ENCODE peak calls at places on chromosomes 16 and 17, in five cellular contexts. One of them, this sample, is unnamed.

GRCh38 chr17:79951361-79952264 is 84.1 kb downstream of the TBC1D16 start:
- DNase-seq in heart left ventricle: peak
- DNase-seq in stomach: peak
- DNase-seq in A549: no peak
- DNase-seq in right lobe of liver: no peak
- DNase-seq in this sample: peak

GRCh38 chr17:353213-353837 is 718 bp upstream of the RPH3AL start:
- DNase-seq in heart left ventricle: no peak
- DNase-seq in stomach: no peak
- DNase-seq in A549: peak
- DNase-seq in right lobe of liver: no peak
- DNase-seq in this sample: no peak

GRCh38 chr17:954431-955164 is 25.0 kb downstream of the NXN start:
- DNase-seq in heart left ventricle: no peak
- DNase-seq in stomach: no peak
- DNase-seq in A549: peak
- DNase-seq in right lobe of liver: peak
- DNase-seq in this sample: no peak

GRCh38 chr16:24525970-24526559 is 13.3 kb upstream of the RBBP6 start:
- DNase-seq in heart left ventricle: no peak
- DNase-seq in stomach: peak
- DNase-seq in A549: peak
- DNase-seq in right lobe of liver: no peak
- DNase-seq in this sample: no peak

GRCh38 chr17:51748749-51749604 is 409.5 kb downstream of the CA10 start:
- DNase-seq in heart left ventricle: no peak
- DNase-seq in stomach: no peak
- DNase-seq in A549: no peak
- DNase-seq in right lobe of liver: no peak
- DNase-seq in this sample: no peak

GRCh38 chr17:16106161-16106891 is 106.7 kb downstream of the TTC19 start:
- DNase-seq in heart left ventricle: no peak
- DNase-seq in stomach: no peak
- DNase-seq in A549: no peak
- DNase-seq in right lobe of liver: no peak
- DNase-seq in this sample: no peak

GRCh38 chr17:56230660-56231059 is 77.4 kb downstream of the ANKFN1 start:
- DNase-seq in heart left ventricle: no peak
- DNase-seq in stomach: no peak
- DNase-seq in A549: no peak
- DNase-seq in right lobe of liver: no peak
- DNase-seq in this sample: no peak

GRCh38 chr17:44191389-44191788 is 4.6 kb downstream of the TMUB2 start:
- DNase-seq in heart left ventricle: peak
- DNase-seq in stomach: no peak
- DNase-seq in A549: no peak
- DNase-seq in right lobe of liver: no peak
- DNase-seq in this sample: no peak

DNA sequence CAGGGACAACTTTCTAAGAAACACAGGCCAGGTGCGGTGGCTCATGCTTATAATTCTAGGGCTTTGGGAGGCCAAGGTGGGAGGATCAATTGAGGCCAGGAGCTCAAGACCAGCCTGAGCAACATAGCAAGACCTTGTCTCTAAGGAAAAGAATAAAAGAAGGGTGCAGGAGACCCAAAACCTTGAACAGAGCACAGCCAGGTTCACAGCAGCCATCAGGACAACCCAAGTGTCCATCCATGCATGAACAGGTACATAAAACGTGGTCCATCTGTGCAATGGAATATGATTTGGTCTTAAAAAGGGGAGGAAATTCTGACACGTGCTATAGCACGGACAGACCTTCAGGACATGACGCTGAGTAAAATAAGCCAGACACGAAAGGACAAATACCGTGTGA is 91.0 kb downstream of the PGS1 start:
- DNase-seq in heart left ventricle: no peak
- DNase-seq in stomach: no peak
- DNase-seq in A549: no peak
- DNase-seq in right lobe of liver: no peak
- DNase-seq in this sample: no peak
- TF ChIP-seq CTCF in heart left ventricle: no peak
- TF ChIP-seq CTCF in stomach: no peak
- TF ChIP-seq CTCF in A549: no peak
- TF ChIP-seq CTCF in right lobe of liver: no peak
- TF ChIP-seq CTCF in this sample: no peak

GRCh38 chr17:9199474-9200196 is 178.3 kb downstream of the NTN1 start:
- DNase-seq in heart left ventricle: peak
- DNase-seq in stomach: no peak
- DNase-seq in A549: no peak
- DNase-seq in right lobe of liver: no peak
- DNase-seq in this sample: no peak
- H3K27ac ChIP-seq in heart left ventricle: no peak
- H3K27ac ChIP-seq in stomach: no peak
- H3K27ac ChIP-seq in A549: no peak
- H3K27ac ChIP-seq in right lobe of liver: no peak
- H3K27ac ChIP-seq in this sample: no peak

GRCh38 chr16:27174007-27174406 is 29.3 kb upstream of the KDM8 start:
- DNase-seq in heart left ventricle: no peak
- DNase-seq in stomach: no peak
- DNase-seq in A549: no peak
- DNase-seq in right lobe of liver: no peak
- DNase-seq in this sample: peak

GRCh38 chr16:27168790-27169189 is 34.5 kb upstream of the KDM8 start:
- DNase-seq in heart left ventricle: no peak
- DNase-seq in stomach: no peak
- DNase-seq in A549: no peak
- DNase-seq in right lobe of liver: no peak
- DNase-seq in this sample: no peak

GRCh38 chr16:27171584-27171983 is 31.7 kb upstream of the KDM8 start:
- DNase-seq in heart left ventricle: no peak
- DNase-seq in stomach: no peak
- DNase-seq in A549: no peak
- DNase-seq in right lobe of liver: no peak
- DNase-seq in this sample: no peak

GRCh38 chr16:27174798-27175197 is 28.5 kb upstream of the KDM8 start:
- DNase-seq in heart left ventricle: no peak
- DNase-seq in stomach: no peak
- DNase-seq in A549: peak
- DNase-seq in right lobe of liver: no peak
- DNase-seq in this sample: peak

GRCh38 chr16:27169511-27170071 is 33.7 kb upstream of the KDM8 start:
- DNase-seq in heart left ventricle: no peak
- DNase-seq in stomach: peak
- DNase-seq in A549: peak
- DNase-seq in right lobe of liver: peak
- DNase-seq in this sample: peak
- TF ChIP-seq CTCF in heart left ventricle: no peak
- TF ChIP-seq CTCF in stomach: no peak
- TF ChIP-seq CTCF in A549: peak
- TF ChIP-seq CTCF in right lobe of liver: peak
- TF ChIP-seq CTCF in this sample: peak

DNA sequence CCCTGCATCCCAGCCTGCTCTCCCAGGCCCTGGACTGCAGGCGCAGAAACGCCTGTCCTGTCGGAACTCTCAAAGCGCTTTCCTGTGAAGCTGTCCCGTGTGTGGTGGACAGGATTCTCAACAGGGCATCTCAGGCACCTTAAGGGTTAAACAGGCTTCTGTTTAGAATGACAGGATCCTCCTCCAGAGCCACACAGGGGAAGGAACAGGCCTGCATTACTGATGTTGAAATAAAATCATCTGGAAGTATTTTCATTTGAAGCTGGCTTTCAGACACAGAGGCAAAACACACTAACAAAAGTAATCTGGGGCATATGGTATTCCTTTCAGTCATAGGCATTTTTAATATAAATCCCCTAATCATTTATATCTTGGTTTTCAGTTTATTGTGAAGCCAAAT is 7.4 kb downstream of the HS3ST3A1 start:
- DNase-seq in heart left ventricle: no peak
- DNase-seq in stomach: no peak
- DNase-seq in A549: no peak
- DNase-seq in right lobe of liver: no peak
- DNase-seq in this sample: no peak
- H3K27ac ChIP-seq in heart left ventricle: no peak
- H3K27ac ChIP-seq in stomach: no peak
- H3K27ac ChIP-seq in A549: peak
- H3K27ac ChIP-seq in right lobe of liver: no peak
- H3K27ac ChIP-seq in this sample: peak

GRCh38 chr17:38510424-38511125 is 82.3 kb downstream of the ARHGAP23 start:
- DNase-seq in heart left ventricle: no peak
- DNase-seq in stomach: peak
- DNase-seq in A549: no peak
- DNase-seq in right lobe of liver: no peak
- DNase-seq in this sample: no peak
- TF ChIP-seq CTCF in heart left ventricle: no peak
- TF ChIP-seq CTCF in stomach: no peak
- TF ChIP-seq CTCF in A549: no peak
- TF ChIP-seq CTCF in right lobe of liver: peak
- TF ChIP-seq CTCF in this sample: no peak

DNA sequence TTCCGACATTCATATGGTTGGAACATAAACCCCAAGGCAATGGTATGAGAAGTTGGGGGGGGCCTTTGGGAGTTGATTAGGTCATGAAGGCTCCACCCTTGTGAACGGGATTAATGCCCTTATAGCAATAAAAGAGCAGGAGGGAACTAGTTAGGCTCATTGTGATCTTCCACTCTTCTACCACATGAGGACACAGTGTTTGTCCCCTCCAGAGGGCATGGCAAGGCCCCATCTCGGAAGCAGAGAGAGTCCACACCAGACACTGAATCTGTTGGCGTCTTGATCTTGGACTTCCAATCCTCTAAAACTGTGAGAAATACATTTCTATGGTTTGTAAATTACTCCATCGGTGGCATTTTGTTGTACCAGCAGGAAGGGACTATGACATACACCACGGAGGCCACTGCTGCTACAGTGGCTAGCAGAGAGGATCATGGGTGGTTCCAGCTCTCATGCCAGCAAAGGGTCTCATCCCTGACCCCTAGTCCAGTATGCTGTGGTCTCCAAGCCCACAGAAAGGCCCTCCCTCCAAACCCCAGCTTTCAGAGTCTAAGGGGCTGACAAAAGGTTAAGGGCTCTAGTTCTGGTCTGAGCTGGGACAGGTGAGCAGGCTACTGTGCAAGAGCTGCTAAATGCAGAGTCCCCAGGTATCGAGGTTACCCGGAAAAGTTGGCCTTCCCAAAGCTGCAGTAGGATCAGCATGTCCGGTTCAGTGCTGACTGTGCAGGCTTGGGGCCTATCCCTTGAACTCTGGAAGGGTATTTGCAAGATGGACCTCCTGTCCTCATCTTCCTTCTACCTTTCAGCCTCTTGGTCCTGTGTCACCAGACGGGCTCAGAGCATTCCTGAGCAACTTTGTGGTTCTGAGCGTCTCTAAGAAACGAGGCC is 12.2 kb downstream of the CCR7 start:
- DNase-seq in heart left ventricle: no peak
- DNase-seq in stomach: peak
- DNase-seq in A549: no peak
- DNase-seq in right lobe of liver: no peak
- DNase-seq in this sample: peak
- H3K27ac ChIP-seq in heart left ventricle: peak
- H3K27ac ChIP-seq in stomach: peak
- H3K27ac ChIP-seq in A549: peak
- H3K27ac ChIP-seq in right lobe of liver: peak
- H3K27ac ChIP-seq in this sample: peak

DNA sequence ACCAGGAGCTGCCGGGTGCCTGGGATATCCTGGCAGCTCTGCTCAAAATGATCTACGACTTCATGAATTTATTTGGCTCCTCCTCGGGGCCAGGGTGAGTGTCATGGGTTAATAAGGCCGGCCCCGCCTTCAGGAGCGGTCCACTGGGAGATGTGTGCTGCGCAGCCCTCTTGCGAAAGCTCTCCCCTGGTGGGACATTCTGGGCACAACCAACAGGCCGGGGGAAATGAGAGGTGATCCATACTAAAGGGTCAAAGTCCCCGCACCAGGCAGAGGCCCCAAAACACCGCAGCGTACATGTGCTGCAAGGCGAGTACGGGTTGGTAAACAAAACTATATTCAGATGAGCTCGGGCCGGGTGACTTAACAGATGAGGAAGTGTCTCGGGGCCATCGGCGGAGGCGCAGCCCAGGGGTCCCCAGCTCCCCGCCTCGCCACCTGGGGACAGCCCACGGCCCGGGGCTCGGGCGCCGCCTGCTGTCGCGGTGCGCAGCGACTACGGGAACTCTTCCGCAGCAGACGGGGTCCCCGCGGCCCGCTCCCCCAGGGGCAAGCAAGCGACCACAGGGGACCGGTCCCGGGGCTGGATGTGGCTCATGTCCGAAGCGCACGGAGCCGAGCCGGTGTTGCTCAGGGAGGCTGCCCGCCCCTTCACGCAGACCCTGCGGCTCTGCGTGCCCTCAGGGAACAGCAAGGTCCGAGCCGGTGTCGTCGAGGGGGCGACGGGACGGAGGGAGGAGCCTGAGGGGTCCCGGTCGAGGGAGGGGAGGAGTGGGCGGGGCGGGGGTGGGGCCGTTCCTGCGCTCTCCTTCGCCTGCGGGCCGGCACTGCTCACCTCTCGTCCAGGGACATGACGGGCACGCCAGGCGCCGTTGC is at the start of gene RAB37:
- DNase-seq in heart left ventricle: no peak
- DNase-seq in stomach: peak
- DNase-seq in A549: peak
- DNase-seq in right lobe of liver: peak
- DNase-seq in this sample: peak
- TF ChIP-seq CTCF in heart left ventricle: peak
- TF ChIP-seq CTCF in stomach: no peak
- TF ChIP-seq CTCF in A549: peak
- TF ChIP-seq CTCF in right lobe of liver: peak
- TF ChIP-seq CTCF in this sample: peak

DNA sequence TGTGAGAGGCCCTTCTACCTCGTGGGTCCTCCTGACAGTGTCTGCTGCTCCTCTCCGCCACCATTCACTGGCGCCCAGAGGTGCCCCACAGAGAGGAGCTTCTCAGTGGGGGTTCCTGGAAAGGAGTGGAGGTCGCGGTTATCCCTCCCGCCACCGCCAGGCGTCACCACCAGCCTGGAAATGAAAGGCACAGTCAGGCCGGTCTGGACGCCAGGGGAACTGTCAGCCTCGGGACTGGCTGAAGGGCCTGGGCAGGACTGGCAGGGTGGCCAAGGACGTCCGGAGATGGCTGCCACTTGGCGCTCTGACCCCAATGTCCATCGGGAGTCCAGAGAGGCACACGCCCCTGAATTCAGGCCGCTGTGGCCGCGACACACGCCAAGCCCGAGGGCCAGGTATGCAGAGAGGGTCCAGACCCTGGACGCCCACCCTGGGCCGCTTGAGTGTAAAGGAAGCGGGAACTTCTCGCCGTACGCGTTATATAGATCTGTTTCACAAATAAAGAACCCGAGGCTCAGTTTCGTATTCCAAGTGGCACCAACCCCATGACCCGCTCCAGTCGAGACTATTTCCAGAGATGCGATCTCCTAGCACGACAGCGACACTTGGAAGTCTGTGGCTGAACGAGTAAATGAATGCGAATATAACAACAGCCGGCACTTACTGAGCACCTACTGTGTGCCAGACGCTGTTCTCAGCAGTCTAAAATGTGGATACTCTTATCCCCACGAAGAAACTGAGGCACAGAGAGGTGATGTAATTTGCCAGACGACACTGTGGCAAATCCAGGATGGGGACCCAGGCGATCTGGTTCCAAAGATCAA is 7.6 kb upstream of the NXPH3 start:
- DNase-seq in heart left ventricle: peak
- DNase-seq in stomach: peak
- DNase-seq in A549: peak
- DNase-seq in right lobe of liver: peak
- DNase-seq in this sample: peak
- H3K27ac ChIP-seq in heart left ventricle: peak
- H3K27ac ChIP-seq in stomach: no peak
- H3K27ac ChIP-seq in A549: peak
- H3K27ac ChIP-seq in right lobe of liver: peak
- H3K27ac ChIP-seq in this sample: no peak